ENCODE peak calls at places on chromosomes 4 and X, in nine cellular contexts. E is transverse colon, P is esophagus squamous epithelium, H is uterus, B is H54, S is tibial nerve, D is lower leg skin, C is GM12891, A is HCT116. M is an unnamed sample.

GRCh38 chr4:169025184-169025583 is 15.1 kb upstream of the CBR4 start:
- DNase-seq in E (no peak), P (no peak), H (no peak), B (no peak), S (no peak), D (no peak), C (no peak), A (no peak), M (no peak)

GRCh38 chrX:123310112-123310511 is 126.0 kb downstream of the GRIA3 start:
- DNase-seq in E (no peak), P (no peak), H (no peak), B (no peak), S (no peak), D (no peak), C (no peak), A (no peak), M (no peak)

GRCh38 chrX:41922694-41923171 is 621 bp downstream of the CASK start:
- DNase-seq in E (peak; percentile 21), P (no peak), H (peak; percentile 22), B (no peak), S (no peak), D (no peak), C (no peak), A (no peak), M (peak; percentile 57)

GRCh38 chr4:183220246-183220645 is 99.8 kb downstream of the CLDN22 start:
- DNase-seq in E (no peak), P (no peak), H (no peak), B (no peak), S (no peak), D (no peak), C (no peak), A (no peak), M (no peak)

GRCh38 chrX:77298296-77298695 is 148.9 kb upstream of the FGF16 start:
- DNase-seq in E (no peak), P (no peak), H (no peak), B (no peak), S (no peak), D (no peak), C (no peak), A (no peak), M (no peak)

GRCh38 chrX:111460612-111461011 is 48.6 kb upstream of the DCX start:
- DNase-seq in E (no peak), P (no peak), H (peak; percentile 18), B (no peak), S (no peak), D (no peak), C (no peak), A (no peak), M (no peak)

GRCh38 chr4:56215901-56216300 is 171.4 kb downstream of the AASDH start:
- DNase-seq in E (peak; percentile 72), P (no peak), H (peak; percentile 59), B (peak; percentile 64), S (no peak), D (no peak), C (no peak), A (peak; percentile 33), M (peak; percentile 37)

GRCh38 chrX:24146283-24146865 is 3.2 kb upstream of the ZFX start:
- DNase-seq in E (no peak), P (no peak), H (no peak), B (no peak), S (no peak), D (no peak), C (no peak), A (no peak), M (no peak)

GRCh38 chr4:184347251-184348239 is 126.8 kb downstream of the IRF2 start:
- DNase-seq in E (peak; percentile 72), P (no peak), H (no peak), B (no peak), S (no peak), D (no peak), C (no peak), A (no peak), M (no peak)

GRCh38 chr4:36081185-36081584 is 163.1 kb downstream of the ARAP2 start:
- DNase-seq in E (no peak), P (no peak), H (no peak), B (no peak), S (no peak), D (no peak), C (no peak), A (no peak), M (no peak)

GRCh38 chr4:101349346-101350064 is 2.2 kb upstream of the PPP3CA start:
- DNase-seq in E (peak; percentile 51), P (no peak), H (peak; percentile 44), B (no peak), S (peak; percentile 19), D (peak; percentile 91), C (no peak), A (peak; percentile 72), M (no peak)

GRCh38 chr4:22842360-22842759 is 149.6 kb downstream of the GBA3 start:
- DNase-seq in E (no peak), P (no peak), H (no peak), B (no peak), S (no peak), D (no peak), C (no peak), A (no peak), M (no peak)

GRCh38 chr4:43331226-43332078 is 438.9 kb downstream of the GRXCR1 start:
- DNase-seq in E (no peak), P (no peak), H (no peak), B (no peak), S (no peak), D (no peak), C (no peak), A (no peak), M (no peak)

GRCh38 chrX:103518571-103518970 is 718 bp downstream of the RAB40A start:
- DNase-seq in E (no peak), P (no peak), H (no peak), B (no peak), S (no peak), D (no peak), C (no peak), A (no peak), M (no peak)

GRCh38 chr4:183876268-183876934 is 28.7 kb upstream of the STOX2 start:
- DNase-seq in E (peak; percentile 63), P (no peak), H (peak; percentile 74), B (peak; percentile 38), S (no peak), D (peak; percentile 90), C (no peak), A (no peak), M (no peak)

GRCh38 chr4:147103403-147103946 is 157.8 kb upstream of the TTC29 start:
- DNase-seq in E (no peak), P (no peak), H (peak; percentile 59), B (peak; percentile 30), S (peak; percentile 45), D (peak; percentile 90), C (no peak), A (no peak), M (no peak)

GRCh38 chrX:49199906-49200771 is at the start of gene SYP:
- DNase-seq in E (peak; percentile 91), P (peak; percentile 48), H (peak; percentile 89), B (peak; percentile 45), S (peak; percentile 73), D (peak; percentile 97), C (peak; percentile 82), A (peak; percentile 48), M (peak; percentile 94)
- TF ChIP-seq POLR2A in E (peak; percentile 60), P (peak; percentile 63), H (no peak), B (peak; percentile 87), S (peak; percentile 65), D (no peak), C (peak; percentile 77), A (peak; percentile 86), M (peak; percentile 81)

GRCh38 chrX:389021-389441 is 2.3 kb upstream of the PPP2R3B start:
- DNase-seq in E (no peak), P (no peak), H (no peak), B (no peak), S (no peak), D (no peak), C (no peak), A (no peak), M (no peak)

GRCh38 chrX:386239-386767 is 404 bp downstream of the PPP2R3B start:
- DNase-seq in E (no peak), P (no peak), H (no peak), B (no peak), S (no peak), D (no peak), C (no peak), A (no peak), M (no peak)

GRCh38 chrX:387729-388128 is 1.0 kb upstream of the PPP2R3B start:
- DNase-seq in E (peak; percentile 36), P (no peak), H (no peak), B (no peak), S (no peak), D (no peak), C (no peak), A (no peak), M (no peak)

GRCh38 chrX:384861-385260 is 1.8 kb downstream of the PPP2R3B start:
- DNase-seq in E (no peak), P (no peak), H (no peak), B (no peak), S (no peak), D (no peak), C (no peak), A (no peak), M (no peak)

DNA sequence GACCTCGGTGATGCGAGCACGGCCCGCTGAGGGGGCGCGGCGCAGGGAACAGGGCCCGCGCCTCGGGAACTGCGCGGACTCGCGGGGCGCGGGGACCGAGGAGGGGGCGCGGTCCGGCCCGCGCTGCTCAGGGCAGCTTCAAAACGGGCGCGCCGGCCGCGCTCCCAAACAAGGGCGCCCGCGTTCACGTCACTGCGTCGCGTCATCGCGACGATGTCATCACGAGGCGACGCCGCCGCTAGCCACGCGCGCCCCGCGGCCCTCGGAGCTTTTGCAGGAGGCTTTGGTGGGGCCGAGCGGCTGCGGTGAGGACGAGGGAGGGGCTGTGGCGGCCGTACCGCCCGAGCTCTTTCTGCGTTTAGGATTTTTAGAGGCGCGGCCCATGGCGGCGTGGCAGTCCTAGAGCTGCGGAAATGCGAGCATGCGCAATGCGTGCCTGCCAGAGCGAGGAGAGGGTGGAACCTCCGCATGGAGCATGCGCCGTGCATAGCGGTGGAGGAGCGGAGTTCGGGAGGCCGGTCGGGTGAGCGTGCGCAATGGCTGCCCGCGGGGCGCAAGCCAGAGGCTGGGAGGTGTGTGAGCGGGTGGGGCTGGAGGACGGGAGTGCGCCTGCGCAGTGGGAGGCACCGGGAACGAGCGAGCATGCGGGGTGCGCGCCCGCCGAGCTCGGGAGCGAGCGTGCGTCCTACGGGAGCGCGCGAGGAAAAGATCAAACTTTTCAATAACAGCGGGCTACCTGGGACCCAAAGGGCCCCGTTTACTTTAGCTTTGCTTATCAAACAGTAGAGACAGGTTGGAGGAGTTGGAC is at the start of gene PPP2R3B:
- DNase-seq in E (peak; percentile 99), P (no peak), H (peak; percentile 98), B (peak; percentile 98), S (peak; percentile 93), D (peak; percentile 100), C (peak; percentile 99), A (peak; percentile 91), M (no peak)
- TF ChIP-seq POLR2A in E (peak; percentile 72), P (peak; percentile 59), H (peak; percentile 27), B (peak; percentile 67), S (peak; percentile 67), D (no peak), C (peak; percentile 74), A (peak; percentile 35), M (peak; percentile 86)

GRCh38 chrX:154546354-154547244 is at the start of gene G6PD:
- DNase-seq in E (peak; percentile 83), P (no peak), H (no peak), B (peak; percentile 68), S (peak; percentile 47), D (no peak), C (peak; percentile 79), A (peak; percentile 6), M (peak; percentile 88)
- TF ChIP-seq POLR2A in E (no peak), P (peak; percentile 38), H (no peak), B (peak; percentile 46), S (no peak), D (no peak), C (peak; percentile 48), A (peak; percentile 40), M (peak; percentile 57)

GRCh38 chrX:129726307-129727111 is 12.3 kb upstream of the XPNPEP2 start:
- DNase-seq in E (peak; percentile 62), P (no peak), H (peak; percentile 42), B (peak; percentile 29), S (peak; percentile 33), D (peak; percentile 87), C (no peak), A (peak; percentile 28), M (peak; percentile 12)
- TF ChIP-seq POLR2A in E (no peak), P (no peak), H (no peak), B (no peak), S (no peak), D (no peak), C (no peak), A (no peak), M (no peak)

M was measured in erythroblast.